ENCODE peak calls at places on chromosomes 3 and 15, in nine cellular contexts. C is psoas muscle, O is cardiac fibroblast, B is spleen, X is sigmoid colon, K is adrenal gland, N is fibroblast of lung, Z is thoracic aorta, W is PC-3. H is an unnamed sample.

GRCh38 chr15:29596266-29596665 is 226.0 kb downstream of the TJP1 start:
- DNase-seq in Z (no peak), C (no peak), B (no peak), W (peak), N (no peak), K (no peak), X (no peak), O (peak), H (no peak)

GRCh38 chr15:90106522-90107117 is 4.4 kb upstream of the IDH2 start:
- DNase-seq in W (peak), K (no peak), C (peak), X (peak), Z (no peak), O (peak), N (no peak), B (peak), H (no peak)

GRCh38 chr3:70090322-70090913 is 90.9 kb downstream of the SAMMSON start:
- DNase-seq in W (peak), C (no peak), B (no peak), O (peak), N (peak), K (no peak), Z (no peak), X (no peak), H (no peak)

GRCh38 chr3:122628567-122628966 is 51.1 kb downstream of the PARP15 start:
- DNase-seq in O (no peak), N (no peak), W (peak), B (no peak), C (no peak), Z (no peak), K (no peak), X (no peak), H (no peak)

GRCh38 chr3:53049987-53050386 is 4.1 kb upstream of the SFMBT1 start:
- DNase-seq in B (no peak), X (no peak), C (no peak), W (no peak), O (no peak), N (peak), Z (no peak), K (no peak), H (no peak)

GRCh38 chr3:178310833-178311380 is 225.3 kb upstream of the KCNMB2 start:
- DNase-seq in N (no peak), W (no peak), O (no peak), X (no peak), C (no peak), K (no peak), B (no peak), Z (no peak), H (no peak)

GRCh38 chr3:49717539-49718418 is 1.7 kb downstream of the AMIGO3 start:
- DNase-seq in W (no peak), K (no peak), C (no peak), Z (no peak), B (peak), O (no peak), X (no peak), N (no peak), H (no peak)

GRCh38 chr3:128922804-128923459 is 43.5 kb downstream of the ACAD9 start:
- DNase-seq in O (no peak), Z (no peak), K (no peak), W (no peak), X (no peak), N (no peak), C (no peak), B (no peak), H (no peak)

GRCh38 chr3:128076783-128077624 is 24.8 kb downstream of the SEC61A1 start:
- DNase-seq in C (peak), B (peak), X (no peak), K (peak), Z (no peak), W (no peak), N (no peak), O (no peak), H (no peak)

GRCh38 chr15:25244731-25245585 is 193.9 kb downstream of the UBE3A start:
- DNase-seq in Z (no peak), X (no peak), C (peak), N (no peak), B (peak), K (peak), O (no peak), W (no peak), H (no peak)

GRCh38 chr3:19931180-19931692 is 2.8 kb downstream of the EFHB start:
- DNase-seq in C (no peak), B (no peak), O (no peak), K (no peak), Z (no peak), N (no peak), X (no peak), W (no peak), H (no peak)

GRCh38 chr3:171994646-171995441 is 44.5 kb upstream of the FNDC3B start:
- DNase-seq in K (no peak), B (no peak), Z (no peak), X (no peak), O (peak), C (no peak), N (peak), W (peak), H (peak)

GRCh38 chr15:101048191-101049011 is 129.2 kb downstream of the LRRK1 start:
- DNase-seq in W (no peak), Z (no peak), C (no peak), B (peak), X (peak), N (no peak), O (no peak), K (peak), H (no peak)

GRCh38 chr15:74128785-74129350 is 1.5 kb upstream of the ISLR2 start:
- DNase-seq in Z (no peak), W (no peak), K (no peak), C (peak), O (no peak), X (no peak), B (peak), N (no peak), H (no peak)

GRCh38 chr3:21551019-21551418 is 200.0 kb downstream of the ZNF385D start:
- DNase-seq in O (peak), X (no peak), Z (no peak), C (no peak), B (no peak), W (peak), K (no peak), N (peak), H (peak)

GRCh38 chr15:31440754-31441298 is 114.2 kb downstream of the KLF13 start:
- DNase-seq in Z (no peak), O (peak), C (peak), B (peak), X (peak), N (peak), W (no peak), K (peak), H (no peak)

GRCh38 chr15:52337198-52337853 is 41.7 kb upstream of the MYO5C start:
- DNase-seq in K (no peak), N (peak), C (no peak), Z (no peak), W (peak), O (peak), B (no peak), X (no peak), H (no peak)

GRCh38 chr15:52334491-52335160 is 39.0 kb upstream of the MYO5C start:
- DNase-seq in B (no peak), W (peak), K (no peak), X (no peak), N (no peak), Z (no peak), C (no peak), O (no peak), H (no peak)

GRCh38 chr15:52337961-52338535 is 42.4 kb upstream of the MYO5C start:
- DNase-seq in Z (no peak), X (no peak), K (no peak), N (no peak), B (no peak), C (no peak), W (no peak), O (peak), H (no peak)

GRCh38 chr15:52338891-52339290 is 43.3 kb upstream of the MYO5C start:
- DNase-seq in X (no peak), C (no peak), N (no peak), B (no peak), K (no peak), O (no peak), W (no peak), Z (no peak), H (no peak)

DNA sequence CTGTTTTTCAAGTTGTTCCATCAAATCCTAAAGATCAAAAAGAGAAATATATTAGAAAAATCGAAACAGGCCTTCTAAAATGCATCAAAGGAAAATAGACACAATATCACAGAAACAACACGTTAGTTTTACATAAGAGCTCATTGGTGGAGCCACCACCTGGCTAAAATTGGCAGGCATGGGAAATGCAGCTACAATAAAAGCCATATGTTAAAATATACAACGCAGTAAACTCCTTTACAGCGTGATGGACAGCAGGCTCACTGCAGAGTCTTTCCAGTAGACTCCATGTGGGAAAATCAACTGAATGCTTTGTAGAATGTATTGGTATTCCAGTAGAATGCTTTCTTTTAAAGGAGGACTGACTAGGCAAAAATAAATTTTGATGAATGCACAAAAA is 40.9 kb upstream of the MYO5C start:
- DNase-seq in O (no peak), X (no peak), B (no peak), W (peak), N (no peak), K (no peak), Z (no peak), C (no peak), H (no peak)
- TF ChIP-seq CTCF in O (no peak), X (no peak), B (no peak), W (peak), N (no peak), K (no peak), Z (no peak), C (no peak), H (no peak)

DNA sequence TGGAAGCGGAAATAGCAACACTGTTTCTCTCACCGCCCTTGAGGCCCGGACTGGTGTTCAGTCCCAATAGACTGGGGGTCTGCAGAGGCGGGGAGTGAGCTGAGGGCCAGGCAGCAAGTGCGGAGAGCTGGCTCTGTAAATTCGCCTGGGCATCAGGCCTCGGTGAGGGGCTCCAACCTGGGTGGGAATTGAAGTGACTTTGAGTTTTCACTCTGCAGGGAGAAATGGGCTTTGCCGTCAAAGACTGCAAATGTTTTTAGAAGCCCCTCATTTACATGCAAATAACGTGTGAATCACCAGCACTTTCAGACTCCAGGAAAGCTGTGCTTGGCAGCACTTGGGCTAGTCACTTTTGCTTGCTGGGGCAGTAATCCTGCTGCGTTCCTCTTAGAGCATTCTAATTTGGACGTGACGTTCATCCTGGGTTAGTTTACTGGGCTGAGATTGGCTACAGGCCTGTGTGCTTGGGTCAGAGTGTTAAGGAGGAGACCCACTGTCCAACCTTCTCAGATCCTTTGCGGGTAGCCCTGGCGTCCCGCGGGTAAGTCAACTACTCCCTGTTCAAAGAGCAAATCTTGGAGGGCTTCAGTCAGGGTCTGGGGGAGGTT is 88.7 kb downstream of the AAGAB start:
- DNase-seq in B (no peak), O (peak), Z (no peak), X (peak), W (no peak), N (no peak), C (no peak), K (no peak), H (no peak)
- H3K4me3 ChIP-seq in B (no peak), O (no peak), Z (peak), X (no peak), W (no peak), N (no peak), C (peak), K (no peak), H (no peak)

GRCh38 chr15:33543957-33544356 is 233.2 kb downstream of the RYR3 start:
- DNase-seq in O (no peak), Z (no peak), C (no peak), X (no peak), N (no peak), W (no peak), B (no peak), K (no peak), H (no peak)
- TF ChIP-seq CTCF in O (no peak), Z (no peak), C (no peak), X (no peak), N (no peak), W (no peak), B (no peak), K (no peak), H (no peak)

GRCh38 chr3:45226206-45226915 is at the start of gene TMEM158:
- DNase-seq in N (peak), X (peak), Z (peak), W (peak), C (peak), B (peak), O (peak), K (peak), H (no peak)
- H3K4me3 ChIP-seq in N (peak), X (peak), Z (peak), W (peak), C (peak), B (peak), O (peak), K (no peak), H (peak)

DNA sequence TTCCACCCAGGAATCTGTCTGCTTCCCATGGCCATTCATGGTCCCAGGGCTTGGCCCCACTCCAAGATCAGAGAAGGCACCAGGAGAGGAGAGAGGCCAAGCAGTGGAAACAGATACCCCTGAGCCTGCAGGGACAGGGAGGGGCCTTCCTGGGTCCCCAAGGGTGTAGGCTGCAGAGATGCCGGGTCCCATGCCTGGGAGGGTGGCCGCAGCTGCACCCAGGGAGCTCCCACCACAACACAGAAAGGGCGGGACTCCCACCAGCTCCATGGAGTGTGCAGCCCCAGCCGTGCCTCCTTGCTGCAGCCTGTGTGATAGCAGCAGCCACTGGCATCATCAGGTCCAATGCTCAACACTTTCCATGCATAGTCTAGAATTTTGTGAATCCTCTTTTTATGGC is 331.5 kb downstream of the UACA start:
- DNase-seq in X (no peak), K (no peak), W (no peak), B (no peak), N (no peak), O (no peak), Z (no peak), C (no peak), H (no peak)
- TF ChIP-seq CTCF in X (no peak), K (no peak), W (no peak), B (no peak), N (no peak), O (no peak), Z (no peak), C (no peak), H (no peak)

GRCh38 chr15:85298941-85299340 is 81.5 kb upstream of the AKAP13 start:
- DNase-seq in O (no peak), N (no peak), X (no peak), W (no peak), B (no peak), C (no peak), Z (no peak), K (no peak), H (no peak)

GRCh38 chr15:85298366-85298765 is 82.0 kb upstream of the AKAP13 start:
- DNase-seq in X (no peak), W (no peak), Z (no peak), C (no peak), N (no peak), B (no peak), K (no peak), O (no peak), H (no peak)

GRCh38 chr15:85302271-85302670 is 78.1 kb upstream of the AKAP13 start:
- DNase-seq in X (no peak), N (no peak), B (no peak), K (no peak), O (no peak), Z (no peak), W (no peak), C (no peak), H (no peak)

GRCh38 chr15:85297537-85297936 is 82.9 kb upstream of the AKAP13 start:
- DNase-seq in W (no peak), X (no peak), K (no peak), O (no peak), B (no peak), C (no peak), Z (no peak), N (no peak), H (no peak)

DNA sequence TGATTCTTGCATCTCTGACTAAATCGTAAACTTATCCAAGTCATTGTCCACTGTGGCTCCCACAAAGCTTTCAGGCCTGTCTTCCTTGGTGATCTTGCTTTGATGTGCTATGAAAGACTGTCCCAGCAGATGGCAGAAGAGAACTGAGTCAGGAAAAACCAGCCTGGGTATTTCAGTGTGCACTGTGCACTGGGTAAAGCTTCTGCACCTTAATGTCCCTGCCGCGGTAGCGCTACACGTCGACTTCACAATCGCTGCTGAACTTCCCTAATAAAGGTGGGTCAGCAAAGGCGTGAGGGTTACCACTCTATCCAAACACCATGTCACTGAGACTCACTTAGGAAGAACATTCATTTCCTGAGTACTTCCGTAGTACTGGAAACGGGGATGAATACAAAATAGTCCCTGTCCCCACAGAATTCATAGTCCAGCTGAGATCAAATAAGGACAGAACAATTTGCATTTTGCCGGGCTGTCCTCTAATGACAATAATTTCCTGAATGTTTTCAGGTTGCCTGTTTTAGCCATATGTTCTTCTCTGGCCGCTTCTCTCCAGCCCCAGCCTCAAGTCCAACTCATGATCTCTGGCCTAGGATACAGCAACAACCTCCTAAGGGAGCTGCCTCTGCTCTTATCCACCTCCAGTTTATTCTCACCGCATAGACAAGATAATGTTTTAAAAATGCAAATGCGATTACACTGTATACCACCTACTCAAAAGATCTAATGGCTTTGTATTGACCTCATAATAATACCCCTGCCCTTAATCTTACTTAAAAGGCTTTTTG is 83.6 kb upstream of the AKAP13 start:
- DNase-seq in X (peak), N (peak), K (peak), O (peak), Z (peak), B (peak), C (no peak), W (peak), H (peak)
- H3K4me3 ChIP-seq in X (peak), N (peak), K (no peak), O (peak), Z (peak), B (no peak), C (peak), W (peak), H (no peak)

GRCh38 chr3:97821810-97822775 is at the start of gene CRYBG3:
- DNase-seq in C (peak), O (peak), W (peak), B (peak), N (peak), Z (peak), X (peak), K (peak), H (peak)
- TF ChIP-seq CTCF in C (peak), O (peak), W (peak), B (no peak), N (peak), Z (peak), X (peak), K (no peak), H (peak)

GRCh38 chr15:70475439-70475781 is 287.9 kb downstream of the UACA start:
- DNase-seq in C (no peak), N (no peak), O (no peak), B (no peak), K (no peak), W (no peak), X (no peak), Z (no peak), H (no peak)

GRCh38 chr15:70475921-70476320 is 287.4 kb downstream of the UACA start:
- DNase-seq in B (no peak), C (no peak), X (no peak), Z (no peak), W (no peak), K (no peak), N (no peak), O (no peak), H (no peak)

GRCh38 chr15:70474367-70474681 is 289.0 kb downstream of the UACA start:
- DNase-seq in O (no peak), B (no peak), C (peak), N (no peak), K (no peak), X (peak), W (no peak), Z (no peak), H (no peak)

GRCh38 chr15:70474682-70475438 is 288.5 kb downstream of the UACA start:
- DNase-seq in Z (peak), C (peak), K (no peak), X (peak), N (peak), B (no peak), O (peak), W (peak), H (no peak)

DNA sequence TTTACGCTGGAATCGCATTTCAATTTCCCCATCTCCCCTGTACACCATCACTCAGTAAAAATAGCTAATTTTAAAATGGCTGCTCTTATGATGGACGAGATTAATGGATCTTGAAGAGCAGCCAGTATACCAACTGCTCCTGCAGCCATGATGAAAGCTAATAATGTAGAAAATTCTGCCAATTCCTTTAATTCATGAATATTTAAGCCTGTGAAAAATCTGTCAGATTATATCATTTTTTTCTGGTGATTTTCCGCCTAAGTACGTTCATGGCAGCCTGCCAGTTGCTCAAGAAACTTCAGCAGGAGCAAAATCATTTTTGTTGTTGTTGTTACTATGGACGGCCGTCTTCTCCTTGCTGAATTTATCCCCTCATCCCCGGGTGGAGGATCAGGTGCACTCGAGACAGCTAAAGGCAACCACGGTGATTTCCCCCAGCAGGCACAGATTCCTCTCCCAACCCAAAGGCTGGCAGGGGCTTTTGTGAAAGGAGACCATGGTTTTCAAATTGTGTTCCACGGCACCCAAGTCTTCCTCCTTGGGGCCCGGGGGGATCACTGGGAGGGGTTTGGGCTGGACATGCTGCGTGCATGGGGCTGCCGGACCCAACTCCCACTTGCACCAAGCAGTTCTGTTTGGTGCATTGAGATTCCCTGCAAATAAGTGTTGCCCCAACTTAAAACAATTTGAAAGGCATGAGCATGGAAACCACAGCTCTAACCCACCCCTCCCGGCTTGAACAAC is 289.6 kb downstream of the UACA start:
- DNase-seq in O (peak), N (peak), Z (no peak), W (no peak), B (no peak), K (no peak), C (no peak), X (no peak), H (no peak)
- H3K4me3 ChIP-seq in O (no peak), N (peak), Z (peak), W (peak), B (no peak), K (no peak), C (peak), X (no peak), H (no peak)

H was measured in HFF-Myc.